ENCODE peak calls at places on chromosome 5, in five cellular contexts. C is A549, V is fibroblast of mammary gland, G is fibroblast of lung, K is astrocyte of the cerebellum. W is an unnamed sample.

GRCh38 chr5:180315762-180316212 is 23.9 kb upstream of the MAPK9 start:
- DNase-seq in V (peak), C (peak), G (peak), K (peak), W (no peak)

GRCh38 chr5:175627739-175628138 is 30.1 kb upstream of the HRH2 start:
- DNase-seq in K (no peak), V (no peak), G (no peak), C (no peak), W (no peak)

GRCh38 chr5:139949710-139950109 is 93.4 kb downstream of the NRG2 start:
- DNase-seq in K (no peak), V (no peak), G (no peak), C (no peak), W (no peak)

GRCh38 chr5:160970605-160971191 is 118.7 kb upstream of the ATP10B start:
- DNase-seq in K (no peak), G (no peak), C (no peak), V (peak), W (no peak)

GRCh38 chr5:56039985-56040384 is 45.2 kb upstream of the IL6ST start:
- DNase-seq in C (no peak), K (no peak), V (no peak), G (peak), W (no peak)

GRCh38 chr5:174145821-174146220 is 100.3 kb downstream of the NSG2 start:
- DNase-seq in V (peak), K (no peak), G (peak), C (peak), W (no peak)

GRCh38 chr5:106454651-106455415 is 1215.9 kb downstream of the EFNA5 start:
- DNase-seq in V (peak), K (peak), G (peak), C (peak), W (peak)

GRCh38 chr5:400282-401215 is 42.4 kb upstream of the EXOC3 start:
- DNase-seq in C (no peak), G (peak), K (no peak), V (peak), W (no peak)

GRCh38 chr5:142428036-142428772 is 103.4 kb upstream of the SPRY4 start:
- DNase-seq in K (no peak), G (no peak), V (no peak), C (no peak), W (no peak)

GRCh38 chr5:74685979-74686631 is 1.1 kb downstream of the HEXB start:
- DNase-seq in C (no peak), G (peak), V (peak), K (no peak), W (no peak)

GRCh38 chr5:534006-534742 is 9.9 kb upstream of the SLC9A3 start:
- DNase-seq in K (no peak), C (no peak), V (no peak), G (no peak), W (no peak)

GRCh38 chr5:80069251-80069650 is 34.1 kb downstream of the THBS4 start:
- DNase-seq in V (no peak), C (no peak), G (no peak), K (no peak), W (no peak)

GRCh38 chr5:168776023-168776422 is 196.9 kb upstream of the PANK3 start:
- DNase-seq in K (no peak), V (no peak), G (no peak), C (no peak), W (no peak)

GRCh38 chr5:61018102-61018501 is 73.1 kb downstream of the NDUFAF2 start:
- DNase-seq in G (peak), C (no peak), K (no peak), V (peak), W (no peak)

GRCh38 chr5:149203896-149204544 is 62.7 kb downstream of the ABLIM3 start:
- DNase-seq in C (peak), V (peak), G (peak), K (no peak), W (no peak)

GRCh38 chr5:172411423-172412111 is 42.8 kb downstream of the SH3PXD2B start:
- DNase-seq in K (no peak), G (peak), C (no peak), V (peak), W (no peak)

GRCh38 chr5:96734871-96735325 is 72.7 kb downstream of the CAST start:
- DNase-seq in K (no peak), G (peak), C (no peak), V (peak), W (no peak)

GRCh38 chr5:93601433-93602175 is 18.6 kb downstream of the NR2F1 start:
- DNase-seq in K (no peak), G (peak), C (no peak), V (peak), W (no peak)

GRCh38 chr5:59134770-59135169 is 551.9 kb downstream of the RAB3C start:
- DNase-seq in G (no peak), V (no peak), K (no peak), C (no peak), W (no peak)

GRCh38 chr5:9091896-9092662 is 453.8 kb downstream of the SEMA5A start:
- DNase-seq in V (no peak), K (no peak), G (no peak), C (no peak), W (no peak)

GRCh38 chr5:158802941-158803341 is 296.8 kb downstream of the EBF1 start:
- DNase-seq in C (no peak), V (peak), G (peak), K (peak), W (no peak)

GRCh38 chr5:79561525-79561893 is 47.6 kb upstream of the HOMER1 start:
- DNase-seq in C (no peak), K (no peak), V (no peak), G (no peak), W (no peak)

GRCh38 chr5:91225848-91226686 is 157.1 kb downstream of the ARRDC3 start:
- DNase-seq in V (no peak), C (peak), K (no peak), G (peak), W (no peak)

GRCh38 chr5:125043781-125044391 is 297.4 kb upstream of the ZNF608 start:
- DNase-seq in V (peak), C (peak), K (peak), G (peak), W (peak)

GRCh38 chr5:169089343-169089742 is 211.6 kb downstream of the SLIT3 start:
- DNase-seq in C (no peak), G (no peak), K (no peak), V (no peak), W (no peak)

GRCh38 chr5:174384509-174384947 is 339.0 kb downstream of the NSG2 start:
- DNase-seq in V (peak), K (no peak), G (peak), C (no peak), W (no peak)

GRCh38 chr5:150616506-150616905 is 24.0 kb upstream of the SYNPO start:
- DNase-seq in V (no peak), G (no peak), K (no peak), C (no peak), W (no peak)

GRCh38 chr5:122237906-122238305 is 74.1 kb upstream of the SNCAIP start:
- DNase-seq in V (no peak), G (no peak), C (no peak), K (no peak), W (no peak)

GRCh38 chr5:170523129-170523497 is 19.3 kb downstream of the KCNIP1 start:
- DNase-seq in V (no peak), K (peak), G (peak), C (no peak), W (no peak)

GRCh38 chr5:61207884-61208283 is 45.6 kb upstream of the SMIM15 start:
- DNase-seq in V (no peak), K (no peak), G (no peak), C (no peak), W (no peak)

GRCh38 chr5:8418049-8418426 is 549.1 kb downstream of the MTRR start:
- DNase-seq in C (no peak), G (no peak), V (no peak), K (no peak), W (no peak)

GRCh38 chr5:89343666-89344065 is 460.7 kb upstream of the MEF2C start:
- DNase-seq in V (peak), G (peak), C (no peak), K (no peak), W (peak)

GRCh38 chr5:149917073-149917676 is 27.4 kb downstream of the PDE6A start:
- DNase-seq in C (no peak), G (peak), K (no peak), V (no peak), W (no peak)

GRCh38 chr5:87916320-87916719 is 352.3 kb downstream of the TMEM161B start:
- DNase-seq in K (no peak), G (no peak), C (no peak), V (no peak), W (no peak)

GRCh38 chr5:66717455-66718373 is 121.5 kb downstream of the MAST4 start:
- DNase-seq in V (no peak), G (no peak), K (no peak), C (no peak), W (no peak)

GRCh38 chr5:51242453-51242852 is 140.8 kb upstream of the ISL1 start:
- DNase-seq in V (no peak), K (no peak), G (no peak), C (no peak), W (no peak)

GRCh38 chr5:143679777-143680176 is 132.2 kb upstream of the HMHB1 start:
- DNase-seq in V (peak), K (no peak), C (peak), G (peak), W (peak)

DNA sequence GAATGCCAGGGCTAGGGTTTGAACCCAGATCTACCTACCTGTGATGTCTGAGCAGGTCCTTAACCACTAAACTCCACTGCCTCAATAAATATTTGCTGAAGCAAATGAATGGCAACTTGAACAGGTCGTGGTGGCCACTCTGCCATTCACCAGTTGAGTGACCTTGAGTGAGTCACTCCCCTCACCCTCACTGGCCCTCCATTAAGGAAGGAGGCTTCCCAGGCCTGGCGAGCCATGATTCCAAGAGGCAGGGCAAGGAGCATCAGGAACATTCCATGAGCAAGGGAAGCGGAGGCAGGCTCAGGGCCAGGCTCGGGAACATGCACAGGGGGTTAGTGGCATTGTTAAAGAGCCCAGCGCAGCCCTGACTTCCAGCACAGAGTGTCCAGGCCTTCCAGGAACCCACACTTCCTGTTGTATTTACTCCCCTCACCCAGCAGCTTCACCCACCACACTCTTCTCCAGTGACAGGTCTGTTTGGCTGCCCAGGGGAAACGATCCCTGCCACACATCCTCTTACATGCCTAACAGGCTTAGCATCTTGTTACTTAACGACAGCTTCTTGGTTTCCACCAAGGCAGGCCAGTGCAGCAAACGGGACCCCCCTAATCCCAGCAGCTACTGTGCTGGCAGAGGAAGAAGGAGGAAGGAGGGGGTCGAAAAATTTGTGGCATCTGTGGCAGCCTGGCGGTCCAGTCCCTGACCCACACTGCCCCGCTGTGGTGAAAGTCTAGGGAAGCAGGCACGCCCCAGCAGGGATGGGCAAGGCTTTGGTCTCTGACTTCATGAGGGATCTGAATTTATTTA is 43.7 kb upstream of the TTC1 start:
- DNase-seq in G (peak), V (peak), C (peak), K (no peak), W (no peak)
- TF ChIP-seq CTCF in G (peak), V (peak), C (peak), K (peak), W (peak)

DNA sequence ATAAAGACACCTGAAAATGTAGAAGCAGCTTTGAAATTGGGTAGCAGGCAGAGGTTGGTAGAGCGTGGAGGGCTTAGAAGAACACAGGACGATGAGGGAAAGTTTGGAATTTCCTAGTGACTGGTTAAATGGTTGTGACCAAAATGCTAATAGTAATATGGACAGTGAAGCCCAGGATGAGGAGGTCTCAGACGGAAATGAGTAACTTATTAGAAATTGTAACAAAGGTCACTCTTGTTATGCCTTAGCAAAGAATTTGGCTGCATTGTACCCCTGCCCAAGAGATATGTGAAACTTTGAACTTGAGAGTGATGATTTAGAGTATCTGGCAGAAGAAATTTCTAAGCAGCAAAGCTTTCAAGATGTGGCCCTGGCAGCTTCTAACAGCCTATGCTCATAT is 382.5 kb downstream of the KCNN2 start:
- DNase-seq in K (no peak), G (no peak), V (no peak), C (no peak), W (no peak)
- H3K4me3 ChIP-seq in K (no peak), G (no peak), V (no peak), C (no peak), W (no peak)

GRCh38 chr5:111689576-111689975 is 67.4 kb downstream of the NREP start:
- DNase-seq in G (no peak), K (no peak), C (no peak), V (no peak), W (no peak)

GRCh38 chr5:111681414-111681790 is 75.6 kb downstream of the NREP start:
- DNase-seq in C (no peak), V (no peak), K (no peak), G (peak), W (no peak)

GRCh38 chr5:111680737-111681413 is 76.1 kb downstream of the NREP start:
- DNase-seq in V (peak), C (peak), K (peak), G (peak), W (peak)

GRCh38 chr5:111681791-111682190 is 75.2 kb downstream of the NREP start:
- DNase-seq in K (no peak), C (no peak), G (no peak), V (peak), W (no peak)

GRCh38 chr5:111685969-111686368 is 71.0 kb downstream of the NREP start:
- DNase-seq in C (peak), G (no peak), V (no peak), K (no peak), W (no peak)
- TF ChIP-seq CTCF in C (peak), G (peak), V (no peak), K (peak), W (peak)

GRCh38 chr5:76732405-76733048 is 16.6 kb downstream of the F2R start:
- DNase-seq in K (no peak), G (no peak), V (no peak), C (no peak), W (no peak)
- H3K4me3 ChIP-seq in K (no peak), G (no peak), V (no peak), C (no peak), W (no peak)

DNA sequence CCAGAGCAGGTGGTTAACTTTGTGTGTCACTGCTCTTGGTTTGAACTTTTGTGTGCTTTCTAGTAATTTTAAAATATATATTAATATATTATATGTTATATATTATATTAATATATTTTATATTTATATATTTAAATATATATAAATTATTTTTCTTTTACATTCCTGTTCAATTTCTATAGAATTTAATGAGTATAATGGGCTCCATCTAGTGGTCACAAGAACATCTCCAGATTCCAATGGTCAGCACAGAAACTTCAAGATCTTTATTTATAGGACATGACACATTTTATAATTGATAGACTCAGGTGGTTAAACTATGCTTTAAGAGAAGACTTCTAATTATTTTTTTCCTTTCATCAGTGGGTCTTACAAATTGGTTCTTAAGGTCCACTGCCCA is 39.1 kb downstream of the COL23A1 start:
- DNase-seq in V (peak), C (peak), G (peak), K (peak), W (no peak)
- TF ChIP-seq CTCF in V (peak), C (peak), G (peak), K (peak), W (peak)

DNA sequence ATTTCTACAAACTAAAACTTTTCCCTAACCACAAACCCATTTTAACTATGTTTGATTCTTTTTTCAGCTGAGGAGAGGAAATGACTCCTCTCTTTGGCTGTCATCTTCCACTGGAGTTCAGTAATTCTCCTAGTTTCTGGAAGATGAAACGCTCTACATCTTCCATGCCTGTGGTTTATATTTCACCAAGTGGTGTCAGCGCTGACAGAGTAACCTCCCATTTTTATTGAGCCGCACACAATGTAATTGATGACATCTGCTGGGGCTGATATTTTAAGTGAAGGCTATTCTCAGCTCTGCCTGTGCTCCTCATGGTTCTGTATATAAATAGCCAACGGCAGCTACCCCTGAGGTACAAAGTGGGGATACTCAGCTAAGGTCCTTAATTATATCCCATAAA is 234.6 kb downstream of the SPOCK1 start:
- DNase-seq in V (peak), K (peak), C (no peak), G (peak), W (no peak)
- H3K4me3 ChIP-seq in V (no peak), K (no peak), C (no peak), G (no peak), W (no peak)

GRCh38 chr5:130908186-130908585 is 256.9 kb downstream of the HINT1 start:
- DNase-seq in C (no peak), G (no peak), K (no peak), V (no peak), W (no peak)

DNA sequence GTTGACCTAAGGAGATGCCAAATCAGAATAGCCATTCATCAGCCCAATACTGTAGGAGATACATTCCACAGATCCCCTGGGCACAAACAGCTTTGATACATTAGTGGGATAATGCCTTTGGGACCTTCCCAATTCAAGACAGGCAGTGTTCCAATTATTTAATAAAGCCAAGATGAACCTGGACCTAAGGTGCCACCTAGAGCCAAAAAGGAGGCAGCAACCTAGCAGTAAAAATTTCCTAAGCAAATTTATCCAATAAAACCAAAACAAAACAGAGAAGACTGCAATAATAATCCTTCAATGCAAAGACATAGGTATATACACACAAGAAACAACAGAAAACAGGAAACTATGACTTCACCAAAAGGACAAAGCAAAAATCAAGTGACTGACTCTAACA is 253.0 kb downstream of the HINT1 start:
- DNase-seq in K (no peak), C (peak), G (no peak), V (peak), W (no peak)
- TF ChIP-seq CTCF in K (peak), C (peak), G (no peak), V (peak), W (peak)